ENCODE peak calls at places on chromosomes 11 and 22, in seven cellular contexts. N is epithelial cell of esophagus, I is tibial nerve, G is A549, C is kidney epithelial cell, D is astrocyte of the spinal cord, O is bronchial epithelial cell. X is an unnamed sample.

GRCh38 chr11:126956664-126957063 is 43.9 kb downstream of the KIRREL3 start:
- DNase-seq in D (no peak), C (no peak), N (no peak), G (no peak), O (no peak), I (no peak), X (no peak)

GRCh38 chr22:27748355-27749168 is 53.0 kb downstream of the MN1 start:
- DNase-seq in C (no peak), O (peak), G (no peak), D (peak), I (no peak), N (peak), X (no peak)

GRCh38 chr22:37449281-37449680 is 22.0 kb upstream of the ELFN2 start:
- DNase-seq in O (no peak), C (no peak), G (no peak), I (no peak), N (no peak), D (no peak), X (no peak)

GRCh38 chr11:62725686-62726085 is 1.6 kb downstream of the HNRNPUL2 start:
- DNase-seq in O (peak), D (no peak), N (peak), G (no peak), I (no peak), C (no peak), X (no peak)

GRCh38 chr22:19438286-19438685 is 5.9 kb downstream of the MRPL40 start:
- DNase-seq in O (peak), G (no peak), N (peak), D (no peak), I (no peak), C (no peak), X (no peak)

GRCh38 chr11:48018561-48019229 is 38.3 kb downstream of the PTPRJ start:
- DNase-seq in D (no peak), C (no peak), N (no peak), O (no peak), I (no peak), G (no peak), X (no peak)

GRCh38 chr11:119011476-119011875 is 6.7 kb downstream of the RPS25 start:
- DNase-seq in I (no peak), O (no peak), N (no peak), D (no peak), G (no peak), C (no peak), X (no peak)

GRCh38 chr11:14499560-14500180 is at the start of gene COPB1:
- DNase-seq in I (peak), G (peak), C (peak), D (peak), N (peak), O (peak), X (no peak)

GRCh38 chr11:122105009-122105828 is 10.8 kb downstream of the BLID start:
- DNase-seq in O (no peak), I (no peak), D (no peak), N (peak), G (no peak), C (no peak), X (no peak)

GRCh38 chr11:122491486-122491885 is 164.0 kb upstream of the UBASH3B start:
- DNase-seq in O (peak), G (no peak), C (no peak), I (no peak), D (peak), N (peak), X (no peak)

GRCh38 chr11:61972112-61972795 is 4.8 kb upstream of the FTH1 start:
- DNase-seq in D (no peak), G (no peak), N (no peak), O (no peak), I (no peak), C (no peak), X (no peak)

GRCh38 chr11:30107899-30108298 is 91.1 kb upstream of the KCNA4 start:
- DNase-seq in N (peak), C (peak), D (peak), G (no peak), O (peak), I (no peak), X (peak)

GRCh38 chr11:8102296-8102915 is 21.4 kb downstream of the TUB start:
- DNase-seq in D (no peak), N (peak), I (no peak), G (no peak), O (no peak), C (no peak), X (no peak)

GRCh38 chr22:45997077-45997774 is 20.3 kb upstream of the WNT7B start:
- DNase-seq in N (peak), C (peak), I (peak), O (peak), G (no peak), D (peak), X (peak)

GRCh38 chr22:24053481-24054226 is 42.5 kb downstream of the CABIN1 start:
- DNase-seq in C (no peak), I (no peak), N (no peak), G (no peak), D (no peak), O (no peak), X (no peak)

GRCh38 chr11:130513132-130513531 is 64.7 kb downstream of the ADAMTS15 start:
- DNase-seq in O (no peak), N (no peak), D (peak), C (no peak), I (no peak), G (no peak), X (no peak)

GRCh38 chr11:46216040-46216764 is 61.3 kb upstream of the CREB3L1 start:
- DNase-seq in O (no peak), N (no peak), D (no peak), C (no peak), I (no peak), G (no peak), X (no peak)

GRCh38 chr11:58734681-58735490 is 3.1 kb upstream of the GLYAT start:
- DNase-seq in O (no peak), G (no peak), N (no peak), C (no peak), D (no peak), I (no peak), X (no peak)
- H3K4me3 ChIP-seq in O (no peak), G (no peak), N (no peak), C (no peak), D (no peak), I (no peak), X (no peak)

DNA sequence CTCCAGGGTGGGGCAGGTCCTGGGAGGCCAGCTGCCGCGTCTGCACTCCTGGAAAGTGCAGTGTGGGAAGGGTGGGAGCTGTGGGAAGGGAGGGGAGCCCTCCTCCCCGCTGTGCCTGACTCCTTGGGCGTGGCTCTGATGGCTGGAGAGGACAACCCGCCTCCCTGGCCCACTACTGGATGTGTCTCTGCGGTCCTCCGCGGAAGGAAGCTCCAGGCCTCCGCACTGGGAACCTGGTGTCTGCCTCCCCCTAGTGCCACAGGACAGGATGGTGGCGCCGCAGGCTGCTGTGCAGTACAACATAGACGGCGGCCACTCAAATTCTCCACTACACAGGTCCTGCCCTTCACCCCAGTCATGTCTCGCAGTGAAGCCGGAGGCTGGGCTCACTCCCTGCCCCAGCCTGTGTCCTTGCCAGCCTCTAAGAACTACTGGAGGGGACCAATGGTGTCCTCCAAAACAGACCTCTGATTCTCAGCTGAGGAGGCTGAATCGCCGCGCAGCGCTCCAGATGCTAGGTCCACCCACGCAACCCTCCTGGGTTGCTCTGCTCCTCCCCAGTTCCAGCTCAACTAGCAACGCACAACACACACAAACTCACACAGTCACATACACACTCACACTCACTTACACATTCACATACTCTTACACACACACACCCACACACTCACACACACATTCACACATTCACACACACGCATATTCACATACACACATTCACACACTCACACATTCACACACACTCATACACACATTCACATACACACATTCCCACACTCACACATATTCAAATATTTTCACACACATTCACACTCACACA is 12.4 kb upstream of the DSCAML1 start:
- DNase-seq in G (peak), O (peak), N (peak), C (no peak), I (peak), D (peak), X (no peak)
- TF ChIP-seq CTCF in G (peak), O (peak), N (peak), C (peak), I (peak), D (peak), X (peak)

GRCh38 chr22:18113680-18114394 is 3.2 kb downstream of the TUBA8 start:
- DNase-seq in G (no peak), N (no peak), D (no peak), I (no peak), C (no peak), O (no peak), X (no peak)
- H3K4me3 ChIP-seq in G (no peak), N (no peak), D (no peak), I (no peak), C (no peak), O (no peak), X (no peak)

DNA sequence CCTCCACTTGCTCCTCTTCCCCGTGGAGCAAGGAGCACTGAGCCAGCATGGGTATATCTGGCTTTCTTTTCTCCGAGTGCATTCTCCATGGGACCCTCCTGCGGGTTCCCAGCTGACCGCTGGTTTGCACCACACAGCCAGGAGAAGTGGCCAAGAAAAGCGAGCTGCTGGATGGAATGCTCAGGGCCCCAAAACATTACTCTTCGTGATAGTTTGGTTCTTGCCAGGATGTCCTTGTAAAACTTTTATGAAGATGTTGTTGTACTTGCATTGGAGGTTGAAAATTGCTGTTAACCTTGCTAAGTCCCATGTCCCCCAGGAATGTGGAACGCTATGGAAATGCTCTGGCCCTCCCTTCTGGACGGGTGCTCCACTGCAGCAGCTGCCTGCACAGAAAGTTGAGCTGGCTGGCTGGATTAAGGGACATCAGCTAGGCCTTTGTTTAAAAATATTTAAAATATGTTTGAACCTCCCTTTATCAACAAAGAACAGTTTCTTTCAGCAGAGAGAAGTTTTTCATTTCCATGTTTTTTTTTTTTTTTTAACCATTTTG is 68.7 kb downstream of the ZNRF3 start:
- DNase-seq in D (peak), I (no peak), C (no peak), O (no peak), G (no peak), N (no peak), X (no peak)
- TF ChIP-seq CTCF in D (peak), I (peak), C (peak), O (no peak), G (no peak), N (peak), X (peak)

DNA sequence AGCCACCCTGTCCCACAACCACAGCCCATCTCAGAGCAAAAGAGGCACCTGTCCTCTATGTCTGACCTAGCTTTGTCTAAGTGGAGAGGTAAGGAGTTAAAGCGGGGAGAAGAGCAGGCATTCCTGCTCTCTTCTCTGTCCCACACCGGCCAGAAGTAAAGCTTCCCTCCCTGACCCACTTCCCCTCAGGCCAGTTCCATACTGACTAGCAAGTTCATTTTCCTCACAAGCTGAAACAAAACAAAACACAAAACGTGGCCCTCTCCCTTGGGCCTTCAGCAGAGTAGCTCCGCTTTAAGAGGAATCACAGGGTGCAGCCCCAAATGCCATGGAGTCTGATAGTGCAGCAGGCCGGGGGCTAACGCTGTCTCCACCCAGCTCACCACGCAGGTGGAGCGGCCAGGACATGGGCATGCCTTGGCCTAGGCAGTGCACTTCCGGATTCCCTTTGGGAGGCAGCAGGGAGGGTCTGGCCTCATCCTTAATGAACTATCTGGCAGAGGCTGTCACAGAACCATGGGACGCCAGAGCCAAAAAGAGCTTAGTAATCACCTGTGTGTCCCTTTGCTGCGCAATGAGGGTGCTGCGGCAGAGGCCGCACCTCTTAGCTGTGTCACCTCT is 34.0 kb downstream of the FLI1 start:
- DNase-seq in G (no peak), D (no peak), N (no peak), C (no peak), I (no peak), O (no peak), X (no peak)
- H3K4me3 ChIP-seq in G (no peak), D (no peak), N (no peak), C (no peak), I (no peak), O (no peak), X (no peak)

DNA sequence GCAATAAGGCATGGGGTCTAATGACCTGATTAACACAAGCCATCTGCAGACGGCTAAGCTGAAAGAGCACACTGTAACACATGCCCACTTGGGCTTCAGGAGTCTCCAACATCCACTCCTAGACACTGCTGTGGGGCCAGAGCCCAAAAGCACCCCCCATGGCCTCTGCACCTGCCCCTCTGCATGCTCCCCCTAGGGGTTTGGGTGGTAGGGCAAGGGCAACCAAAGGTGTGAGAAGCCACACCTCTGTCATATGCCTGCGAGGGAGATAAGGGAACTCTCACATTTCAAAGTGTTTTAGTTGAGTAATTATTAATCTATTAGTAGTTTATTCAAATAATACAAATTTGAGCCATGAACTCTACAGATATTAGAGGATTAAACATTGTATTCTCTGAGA is 30.8 kb downstream of the CTSC start:
- DNase-seq in O (no peak), N (no peak), C (no peak), D (no peak), I (no peak), G (no peak), X (no peak)
- TF ChIP-seq CTCF in O (no peak), N (no peak), C (no peak), D (no peak), I (no peak), G (no peak), X (no peak)

GRCh38 chr11:96265236-96265737 is 77.7 kb downstream of the MAML2 start:
- DNase-seq in G (no peak), O (no peak), N (no peak), C (no peak), D (no peak), I (no peak), X (no peak)

GRCh38 chr11:96267001-96267489 is 76.0 kb downstream of the MAML2 start:
- DNase-seq in O (no peak), N (no peak), I (no peak), G (no peak), C (no peak), D (no peak), X (no peak)

GRCh38 chr11:96265972-96266371 is 77.0 kb downstream of the MAML2 start:
- DNase-seq in G (no peak), C (no peak), O (no peak), I (no peak), D (no peak), N (no peak), X (no peak)

GRCh38 chr11:96264364-96264763 is 78.6 kb downstream of the MAML2 start:
- DNase-seq in C (no peak), D (no peak), G (no peak), O (no peak), I (no peak), N (no peak), X (no peak)

DNA sequence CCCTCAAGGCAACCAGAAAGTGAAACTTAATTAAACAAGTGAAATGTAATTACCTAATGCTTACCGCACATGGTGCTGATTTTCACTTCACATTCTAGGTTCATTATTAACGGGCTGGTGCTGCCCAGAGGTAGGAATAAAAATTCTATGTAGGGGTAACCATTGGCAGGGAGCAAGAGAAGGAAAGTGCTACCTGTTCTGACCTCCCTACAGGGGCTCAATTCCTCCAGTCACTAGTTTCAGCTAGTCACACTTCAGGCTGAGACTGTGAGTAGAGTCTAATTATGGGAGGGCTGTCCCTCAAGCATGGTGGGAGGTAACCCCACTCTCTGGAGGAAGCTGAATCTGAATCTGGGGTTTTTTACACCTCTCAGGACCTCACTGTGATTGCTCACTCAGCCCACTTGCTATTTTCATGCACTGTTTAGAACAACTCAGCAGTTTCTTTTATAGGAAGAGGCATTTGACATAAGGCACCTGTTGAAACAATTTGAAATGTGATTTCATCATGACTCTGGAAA is 75.4 kb downstream of the MAML2 start:
- DNase-seq in I (no peak), G (no peak), O (no peak), D (no peak), C (no peak), N (peak), X (no peak)
- H3K4me3 ChIP-seq in I (no peak), G (no peak), O (no peak), D (no peak), C (no peak), N (no peak), X (peak)

DNA sequence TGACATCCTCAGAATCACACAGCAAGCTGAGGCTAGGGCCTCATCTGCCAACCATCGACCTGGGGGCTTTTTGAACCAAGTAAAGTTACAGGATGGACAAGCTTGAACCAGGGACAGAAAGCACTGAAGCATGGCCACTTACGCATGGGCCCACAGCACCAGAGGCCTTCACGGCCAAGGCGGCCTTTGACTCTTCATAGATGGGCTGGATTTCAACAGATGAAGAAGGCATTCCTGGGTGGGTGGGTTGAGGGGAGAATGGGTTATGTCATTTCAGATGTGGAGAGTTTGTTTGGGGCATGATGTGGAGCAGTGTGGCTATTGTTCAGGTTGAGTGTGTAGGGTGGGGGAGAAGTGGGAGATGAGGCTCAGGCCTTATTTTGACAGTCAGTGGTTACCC is 60.2 kb downstream of the LRRC32 start:
- DNase-seq in C (no peak), G (no peak), O (no peak), N (no peak), I (no peak), D (no peak), X (no peak)
- TF ChIP-seq CTCF in C (no peak), G (no peak), O (no peak), N (no peak), I (no peak), D (no peak), X (no peak)

DNA sequence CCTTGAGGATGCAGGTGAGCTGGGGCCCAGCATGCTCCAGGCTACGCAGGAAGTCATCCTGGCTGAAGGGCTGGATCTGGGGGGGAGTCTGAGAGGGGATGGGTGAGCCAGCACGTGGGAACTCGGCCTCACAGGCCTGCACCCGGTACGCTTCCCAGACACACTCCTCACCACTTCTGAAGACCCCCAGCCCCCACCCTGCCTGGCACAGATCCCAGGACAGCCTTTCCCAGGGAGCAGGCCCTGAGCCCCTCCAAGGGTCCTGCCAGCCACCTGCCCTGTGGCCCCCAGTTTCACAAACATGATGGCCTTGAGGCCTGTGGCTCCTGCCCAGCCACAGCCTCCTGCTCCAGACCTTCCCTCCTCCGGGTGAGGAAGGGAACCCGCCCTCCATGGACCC is 5.6 kb upstream of the PLXNB2 start:
- DNase-seq in O (no peak), I (no peak), G (no peak), D (no peak), N (no peak), C (no peak), X (no peak)
- H3K4me3 ChIP-seq in O (no peak), I (no peak), G (no peak), D (no peak), N (no peak), C (no peak), X (no peak)